ENCODE peak calls at places on chromosomes 12 and 14, in seven cellular contexts. U is CD4-positive, alpha-beta memory T cell; F is tibial nerve; W is brain microvascular endothelial cell; Q is testis; J is Karpas-422; L is heart right ventricle. K is an unnamed sample. For H3K27me3, the result is how much of the 10 kb centered on the place peaks cover.

GRCh38 chr12:48350249-48351021 is at the start of gene ZNF641:
- DNase-seq in U (peak), F (peak), W (peak), Q (peak), J (peak), L (peak), K (peak)

GRCh38 chr14:65219353-65219752 is 117.0 kb upstream of the MAX start:
- DNase-seq in U (no peak), F (no peak), W (no peak), Q (no peak), J (no peak), L (no peak), K (no peak)

GRCh38 chr12:115694564-115694963 is 582.9 kb downstream of the MED13L start:
- DNase-seq in U (no peak), F (no peak), W (no peak), Q (no peak), J (no peak), L (no peak), K (no peak)

GRCh38 chr14:23537351-23538048 is 14.1 kb downstream of the ZFHX2 start:
- DNase-seq in U (no peak), F (no peak), W (no peak), Q (no peak), J (no peak), L (no peak), K (no peak)

GRCh38 chr14:98136019-98136418 is 1136.0 kb downstream of the BCL11B start:
- DNase-seq in U (peak), F (no peak), W (no peak), Q (no peak), J (no peak), L (no peak), K (no peak)

GRCh38 chr12:80222261-80222660 is 122.9 kb downstream of the OTOGL start:
- DNase-seq in U (no peak), F (no peak), W (peak), Q (no peak), J (no peak), L (no peak), K (no peak)

GRCh38 chr12:108645686-108646596 is 12.2 kb upstream of the SELPLG start:
- DNase-seq in U (no peak), F (no peak), W (no peak), Q (no peak), J (no peak), L (no peak), K (no peak)

GRCh38 chr12:28767836-28768348 is 381.2 kb upstream of the FAR2 start:
- DNase-seq in U (no peak), F (no peak), W (no peak), Q (no peak), J (no peak), L (no peak), K (no peak)

GRCh38 chr12:795305-795704 is 42.9 kb downstream of the WNK1 start:
- DNase-seq in U (peak), F (no peak), W (no peak), Q (no peak), J (no peak), L (no peak), K (peak)

GRCh38 chr12:38269897-38270296 is 46.7 kb upstream of the ALG10B start:
- DNase-seq in U (no peak), F (no peak), W (no peak), Q (no peak), J (no peak), L (no peak), K (no peak)

GRCh38 chr12:122308811-122309210 is 42.5 kb upstream of the VPS33A start:
- DNase-seq in U (no peak), F (no peak), W (no peak), Q (no peak), J (no peak), L (no peak), K (no peak)

GRCh38 chr12:46005151-46005797 is 14.9 kb upstream of the SCAF11 start:
- DNase-seq in U (no peak), F (no peak), W (no peak), Q (no peak), J (peak), L (no peak), K (no peak)

GRCh38 chr12:123532808-123533649 is 490 bp downstream of the RILPL1 start:
- DNase-seq in U (no peak), F (peak), W (no peak), Q (peak), J (no peak), L (peak), K (peak)

GRCh38 chr14:69666698-69667211 is 55.4 kb downstream of the SUSD6 start:
- DNase-seq in U (no peak), F (no peak), W (no peak), Q (no peak), J (no peak), L (no peak), K (no peak)

GRCh38 chr14:92737206-92737605 is 11.2 kb downstream of the LGMN start:
- DNase-seq in U (no peak), F (no peak), W (no peak), Q (no peak), J (no peak), L (no peak), K (no peak)

GRCh38 chr12:130223767-130224244 is 61.5 kb downstream of the FZD10 start:
- DNase-seq in U (no peak), F (no peak), W (no peak), Q (no peak), J (no peak), L (no peak), K (no peak)
- H3K27me3 ChIP-seq in U (under half), F (under half), W (under half), Q (under half), J (under half), L (under half), K (under half)

GRCh38 chr14:99983251-99984012 is 81.8 kb upstream of the EVL start:
- DNase-seq in U (no peak), F (no peak), W (no peak), Q (no peak), J (no peak), L (no peak), K (no peak)
- H3K27ac ChIP-seq in U (no peak), F (no peak), W (no peak), Q (no peak), J (no peak), L (no peak), K (no peak)

DNA sequence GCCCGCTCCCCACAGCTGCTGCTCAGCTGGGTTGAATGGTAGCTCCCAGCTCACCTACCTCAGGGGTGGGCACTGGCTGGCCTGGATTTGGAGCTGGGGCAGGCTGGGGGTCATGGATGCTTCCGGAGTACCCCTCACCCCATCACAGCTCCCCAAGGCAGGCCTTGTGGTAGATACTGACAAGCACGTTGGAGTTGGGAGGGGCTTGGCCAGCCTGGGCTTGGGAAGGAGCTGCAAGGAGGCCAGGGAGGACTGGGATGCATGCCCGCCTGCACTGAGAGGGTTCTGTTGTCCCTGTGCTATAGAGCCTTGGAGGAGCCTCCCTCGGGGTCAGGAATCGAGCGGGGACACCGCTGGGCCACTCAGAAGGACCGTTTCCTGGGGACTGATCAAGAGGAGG is 14.2 kb downstream of the TMEM63C start:
- DNase-seq in U (no peak), F (no peak), W (no peak), Q (no peak), J (no peak), L (no peak), K (no peak)
- H3K27me3 ChIP-seq in U (under half), F (under half), W (under half), Q (under half), J (under half), L (under half), K (under half)

GRCh38 chr12:3217683-3218079 is 140.5 kb downstream of the TSPAN9 start:
- DNase-seq in U (no peak), F (no peak), W (no peak), Q (no peak), J (no peak), L (no peak), K (no peak)
- H3K27ac ChIP-seq in U (no peak), F (no peak), W (peak), Q (no peak), J (no peak), L (no peak), K (no peak)

GRCh38 chr14:54332490-54332889 is 64.3 kb upstream of the CDKN3 start:
- DNase-seq in U (no peak), F (no peak), W (no peak), Q (no peak), J (no peak), L (no peak), K (no peak)
- H3K27me3 ChIP-seq in U (under half), F (under half), W (under half), Q (under half), J (under half), L (under half), K (under half)

K was measured in CD8-positive, alpha-beta T cell.